ENCODE peak calls at places on chromosomes 11 and 22, in seven cellular contexts. One of them, this sample, is unnamed.

GRCh38 chr11:17734986-17735822 is 623 bp downstream of the KCNC1 start:
- DNase-seq in RWPE1: peak
- DNase-seq in tibial nerve: peak
- DNase-seq in AG09319: peak
- DNase-seq in Panc1: no peak
- DNase-seq in foreskin keratinocyte: peak
- DNase-seq in AG09309: peak
- DNase-seq in this sample: peak

GRCh38 chr11:132770802-132771545 is 761.3 kb downstream of the OPCML start:
- DNase-seq in foreskin keratinocyte: no peak
- DNase-seq in tibial nerve: no peak
- DNase-seq in RWPE1: no peak
- DNase-seq in AG09319: no peak
- DNase-seq in Panc1: no peak
- DNase-seq in AG09309: no peak
- DNase-seq in this sample: no peak

GRCh38 chr11:134587345-134587744 is 175.3 kb upstream of the B3GAT1 start:
- DNase-seq in RWPE1: no peak
- DNase-seq in AG09319: no peak
- DNase-seq in foreskin keratinocyte: no peak
- DNase-seq in tibial nerve: no peak
- DNase-seq in Panc1: no peak
- DNase-seq in AG09309: no peak
- DNase-seq in this sample: no peak

GRCh38 chr22:19514831-19515565 is 9.2 kb downstream of the CLDN5 start:
- DNase-seq in foreskin keratinocyte: peak
- DNase-seq in tibial nerve: no peak
- DNase-seq in AG09309: no peak
- DNase-seq in Panc1: no peak
- DNase-seq in AG09319: no peak
- DNase-seq in RWPE1: no peak
- DNase-seq in this sample: no peak

GRCh38 chr22:16781764-16782329 is 43.4 kb downstream of the XKR3 start:
- DNase-seq in AG09319: no peak
- DNase-seq in RWPE1: no peak
- DNase-seq in AG09309: no peak
- DNase-seq in tibial nerve: no peak
- DNase-seq in Panc1: no peak
- DNase-seq in foreskin keratinocyte: no peak
- DNase-seq in this sample: no peak

GRCh38 chr22:26589367-26589844 is 526 bp downstream of the TPST2 start:
- DNase-seq in RWPE1: peak
- DNase-seq in foreskin keratinocyte: no peak
- DNase-seq in AG09309: no peak
- DNase-seq in tibial nerve: no peak
- DNase-seq in AG09319: no peak
- DNase-seq in Panc1: no peak
- DNase-seq in this sample: peak

GRCh38 chr11:18578975-18579598 is 9.4 kb downstream of the UEVLD start:
- DNase-seq in RWPE1: no peak
- DNase-seq in tibial nerve: no peak
- DNase-seq in Panc1: no peak
- DNase-seq in AG09309: no peak
- DNase-seq in AG09319: no peak
- DNase-seq in foreskin keratinocyte: no peak
- DNase-seq in this sample: no peak

GRCh38 chr11:898160-898517 is 12.5 kb downstream of the CHID1 start:
- DNase-seq in tibial nerve: no peak
- DNase-seq in AG09319: no peak
- DNase-seq in RWPE1: peak
- DNase-seq in foreskin keratinocyte: no peak
- DNase-seq in AG09309: no peak
- DNase-seq in Panc1: no peak
- DNase-seq in this sample: no peak

GRCh38 chr11:46249103-46249942 is 28.1 kb upstream of the CREB3L1 start:
- DNase-seq in Panc1: no peak
- DNase-seq in RWPE1: no peak
- DNase-seq in tibial nerve: no peak
- DNase-seq in AG09319: no peak
- DNase-seq in foreskin keratinocyte: no peak
- DNase-seq in AG09309: no peak
- DNase-seq in this sample: no peak

GRCh38 chr11:12192796-12193514 is 82.6 kb downstream of the MICAL2 start:
- DNase-seq in tibial nerve: no peak
- DNase-seq in AG09309: no peak
- DNase-seq in AG09319: no peak
- DNase-seq in Panc1: no peak
- DNase-seq in RWPE1: no peak
- DNase-seq in foreskin keratinocyte: no peak
- DNase-seq in this sample: no peak

GRCh38 chr11:84993386-84993785 is 633.8 kb downstream of the DLG2 start:
- DNase-seq in RWPE1: no peak
- DNase-seq in AG09309: no peak
- DNase-seq in Panc1: no peak
- DNase-seq in foreskin keratinocyte: peak
- DNase-seq in AG09319: no peak
- DNase-seq in tibial nerve: no peak
- DNase-seq in this sample: no peak

DNA sequence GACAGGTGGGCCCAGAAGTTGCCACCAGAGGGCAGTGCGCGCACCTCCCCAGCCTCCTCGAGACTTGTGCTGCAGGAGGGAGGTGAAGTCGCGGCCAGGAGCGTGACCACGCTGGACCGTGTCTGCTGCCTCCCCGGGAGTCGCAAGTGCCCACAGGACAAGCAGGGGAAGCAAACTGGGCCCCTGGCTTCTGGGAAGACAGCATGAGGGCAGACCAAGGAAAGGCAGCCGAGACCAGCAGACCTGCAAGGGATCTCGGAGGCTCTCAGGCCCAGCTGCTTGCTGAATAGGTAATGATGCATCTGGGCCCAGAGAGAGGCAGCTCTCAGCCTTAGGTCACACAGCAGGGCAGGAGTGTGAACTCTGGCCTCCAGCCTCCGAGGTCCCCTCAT is 17.0 kb upstream of the IL2RB start:
- DNase-seq in foreskin keratinocyte: peak
- DNase-seq in tibial nerve: peak
- DNase-seq in AG09309: no peak
- DNase-seq in Panc1: peak
- DNase-seq in AG09319: peak
- DNase-seq in RWPE1: peak
- DNase-seq in this sample: peak
- TF ChIP-seq CTCF in foreskin keratinocyte: peak
- TF ChIP-seq CTCF in tibial nerve: peak
- TF ChIP-seq CTCF in AG09309: peak
- TF ChIP-seq CTCF in Panc1: peak
- TF ChIP-seq CTCF in AG09319: peak
- TF ChIP-seq CTCF in RWPE1: peak
- TF ChIP-seq CTCF in this sample: peak

GRCh38 chr11:34441814-34442213 is 3.1 kb downstream of the CAT start:
- DNase-seq in foreskin keratinocyte: no peak
- DNase-seq in AG09309: no peak
- DNase-seq in Panc1: no peak
- DNase-seq in AG09319: no peak
- DNase-seq in tibial nerve: no peak
- DNase-seq in RWPE1: no peak
- DNase-seq in this sample: no peak

GRCh38 chr11:34439521-34440258 is 956 bp downstream of the CAT start:
- DNase-seq in tibial nerve: no peak
- DNase-seq in Panc1: no peak
- DNase-seq in AG09319: no peak
- DNase-seq in foreskin keratinocyte: no peak
- DNase-seq in AG09309: no peak
- DNase-seq in RWPE1: no peak
- DNase-seq in this sample: no peak

GRCh38 chr11:34437224-34437879 is 1.4 kb upstream of the CAT start:
- DNase-seq in Panc1: no peak
- DNase-seq in foreskin keratinocyte: no peak
- DNase-seq in AG09319: no peak
- DNase-seq in AG09309: no peak
- DNase-seq in RWPE1: no peak
- DNase-seq in tibial nerve: no peak
- DNase-seq in this sample: no peak

GRCh38 chr11:34443136-34443535 is 4.4 kb downstream of the CAT start:
- DNase-seq in tibial nerve: no peak
- DNase-seq in foreskin keratinocyte: no peak
- DNase-seq in Panc1: no peak
- DNase-seq in AG09309: no peak
- DNase-seq in RWPE1: no peak
- DNase-seq in AG09319: no peak
- DNase-seq in this sample: no peak

DNA sequence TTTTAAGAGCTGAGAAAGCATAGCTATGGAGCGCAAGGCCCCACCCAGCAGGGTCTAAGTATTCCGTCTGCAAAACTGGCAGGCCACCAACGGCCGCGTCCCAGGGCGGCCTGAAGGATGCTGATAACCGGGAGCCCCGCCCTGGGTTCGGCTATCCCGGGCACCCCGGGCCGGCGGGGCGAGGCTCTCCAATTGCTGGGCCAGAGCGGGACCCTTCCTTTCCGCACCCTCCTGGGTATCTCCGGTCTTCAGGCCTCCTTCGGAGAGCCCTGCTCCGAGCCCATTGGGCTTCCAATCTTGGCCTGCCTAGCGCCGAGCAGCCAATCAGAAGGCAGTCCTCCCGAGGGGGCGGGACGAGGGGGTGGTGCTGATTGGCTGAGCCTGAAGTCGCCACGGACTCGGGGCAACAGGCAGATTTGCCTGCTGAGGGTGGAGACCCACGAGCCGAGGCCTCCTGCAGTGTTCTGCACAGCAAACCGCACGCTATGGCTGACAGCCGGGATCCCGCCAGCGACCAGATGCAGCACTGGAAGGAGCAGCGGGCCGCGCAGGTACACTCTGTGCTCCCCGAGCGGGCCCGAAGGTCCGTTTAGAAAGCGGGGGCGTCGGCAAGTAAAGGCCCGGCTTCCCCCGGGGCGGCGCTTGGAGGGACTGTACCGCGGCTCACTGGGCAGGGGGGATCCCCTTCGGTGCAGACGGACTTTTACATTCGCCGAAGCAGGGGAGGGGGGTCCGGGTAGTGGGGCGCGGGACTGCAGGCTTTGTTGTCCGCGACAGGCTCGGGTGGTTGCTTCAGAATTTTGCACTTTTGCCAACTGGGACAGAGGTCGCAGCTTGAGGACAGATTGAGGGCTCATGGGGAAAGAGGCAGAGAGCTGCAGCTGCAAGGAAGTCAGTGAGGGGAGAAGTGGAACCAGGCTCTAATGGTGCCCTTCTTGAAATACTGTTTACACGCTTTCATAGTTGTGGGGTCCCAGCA is at the start of gene CAT:
- DNase-seq in tibial nerve: peak
- DNase-seq in AG09319: peak
- DNase-seq in AG09309: peak
- DNase-seq in Panc1: peak
- DNase-seq in RWPE1: peak
- DNase-seq in foreskin keratinocyte: peak
- DNase-seq in this sample: peak
- TF ChIP-seq CTCF in tibial nerve: no peak
- TF ChIP-seq CTCF in AG09319: no peak
- TF ChIP-seq CTCF in AG09309: no peak
- TF ChIP-seq CTCF in Panc1: no peak
- TF ChIP-seq CTCF in RWPE1: no peak
- TF ChIP-seq CTCF in foreskin keratinocyte: no peak
- TF ChIP-seq CTCF in this sample: no peak

GRCh38 chr11:95486979-95487378 is 256.0 kb upstream of the SESN3 start:
- DNase-seq in tibial nerve: no peak
- DNase-seq in AG09319: no peak
- DNase-seq in AG09309: no peak
- DNase-seq in foreskin keratinocyte: no peak
- DNase-seq in Panc1: no peak
- DNase-seq in RWPE1: no peak
- DNase-seq in this sample: no peak

GRCh38 chr11:95487391-95487790 is 256.4 kb upstream of the SESN3 start:
- DNase-seq in AG09319: no peak
- DNase-seq in foreskin keratinocyte: peak
- DNase-seq in Panc1: no peak
- DNase-seq in RWPE1: no peak
- DNase-seq in AG09309: no peak
- DNase-seq in tibial nerve: no peak
- DNase-seq in this sample: no peak

GRCh38 chr11:95485115-95485900 is 254.3 kb upstream of the SESN3 start:
- DNase-seq in RWPE1: no peak
- DNase-seq in tibial nerve: no peak
- DNase-seq in AG09309: no peak
- DNase-seq in foreskin keratinocyte: peak
- DNase-seq in Panc1: no peak
- DNase-seq in AG09319: no peak
- DNase-seq in this sample: no peak

GRCh38 chr11:95490625-95491024 is 259.6 kb upstream of the SESN3 start:
- DNase-seq in Panc1: no peak
- DNase-seq in RWPE1: no peak
- DNase-seq in foreskin keratinocyte: no peak
- DNase-seq in AG09309: no peak
- DNase-seq in tibial nerve: no peak
- DNase-seq in AG09319: no peak
- DNase-seq in this sample: no peak

DNA sequence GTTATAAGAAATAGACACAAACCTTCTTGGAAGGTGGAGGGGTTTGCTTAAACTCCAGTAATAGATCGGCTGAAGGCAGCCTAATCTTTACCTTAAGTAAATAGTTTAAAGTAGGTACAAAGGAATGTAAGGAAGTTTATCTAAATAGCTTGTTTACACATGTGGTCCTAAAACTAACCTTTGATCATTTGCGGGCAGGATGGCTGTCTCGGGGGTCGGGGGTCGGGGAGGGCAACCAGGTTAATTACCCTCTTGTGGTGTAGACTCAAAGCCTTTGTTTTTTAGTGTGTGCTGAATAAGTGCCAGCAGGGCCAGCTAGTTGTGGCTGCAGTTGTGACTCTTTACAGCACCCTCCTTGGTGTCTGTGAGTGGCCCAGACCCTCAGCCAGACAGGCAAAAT is 256.9 kb upstream of the SESN3 start:
- DNase-seq in RWPE1: no peak
- DNase-seq in AG09319: no peak
- DNase-seq in Panc1: no peak
- DNase-seq in tibial nerve: no peak
- DNase-seq in foreskin keratinocyte: no peak
- DNase-seq in AG09309: no peak
- DNase-seq in this sample: no peak
- TF ChIP-seq CTCF in RWPE1: no peak
- TF ChIP-seq CTCF in AG09319: no peak
- TF ChIP-seq CTCF in Panc1: no peak
- TF ChIP-seq CTCF in tibial nerve: no peak
- TF ChIP-seq CTCF in foreskin keratinocyte: no peak
- TF ChIP-seq CTCF in AG09309: no peak
- TF ChIP-seq CTCF in this sample: no peak

DNA sequence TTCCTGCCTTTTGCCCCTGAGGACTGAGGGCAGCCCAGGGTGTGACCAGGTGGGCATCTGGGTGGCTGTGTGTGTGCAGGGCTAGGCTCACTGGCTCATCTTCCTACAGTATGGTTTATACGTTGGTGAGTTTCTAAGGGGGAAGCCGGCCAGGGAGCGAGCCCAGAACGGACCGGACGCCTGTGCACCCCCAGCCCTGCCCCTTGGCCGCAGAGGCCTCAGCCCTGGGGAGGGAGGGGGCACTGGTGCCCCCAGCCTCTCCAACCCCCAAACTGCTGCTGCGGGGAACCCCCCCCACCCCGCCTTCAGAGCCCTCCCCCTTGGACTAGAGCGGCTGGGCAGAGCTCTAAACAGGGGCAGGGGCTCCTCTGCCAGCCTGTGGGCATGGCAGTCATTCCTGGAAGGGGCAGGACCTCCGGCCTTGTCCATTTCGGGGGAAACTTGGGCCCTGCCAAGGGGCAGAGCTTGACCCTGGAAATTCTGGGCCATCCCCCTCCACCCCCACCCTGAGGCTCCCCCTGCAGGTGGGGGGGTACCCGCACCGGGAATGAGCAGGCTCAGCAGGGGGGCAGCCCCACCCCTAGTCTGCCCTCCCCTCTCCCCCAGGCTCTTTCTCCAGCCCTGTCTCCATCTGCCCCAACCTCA is 5.4 kb downstream of the YIF1A start:
- DNase-seq in AG09309: no peak
- DNase-seq in AG09319: no peak
- DNase-seq in tibial nerve: no peak
- DNase-seq in RWPE1: no peak
- DNase-seq in foreskin keratinocyte: no peak
- DNase-seq in Panc1: no peak
- DNase-seq in this sample: no peak
- TF ChIP-seq CTCF in AG09309: no peak
- TF ChIP-seq CTCF in AG09319: no peak
- TF ChIP-seq CTCF in tibial nerve: no peak
- TF ChIP-seq CTCF in RWPE1: no peak
- TF ChIP-seq CTCF in foreskin keratinocyte: no peak
- TF ChIP-seq CTCF in Panc1: no peak
- TF ChIP-seq CTCF in this sample: no peak

This sample was measured in mesothelial cell of epicardium.